ENCODE peak calls at places on chromosomes 7 and 10, in eight cellular contexts. R is tibial artery, Q is uterus, U is psoas muscle, I is OCI-LY7, E is ovary, G is pancreas, H is breast epithelium. T is an unnamed sample.

GRCh38 chr7:107528461-107528860 is 35.3 kb downstream of the COG5 start:
- DNase-seq in R (no peak), H (no peak), U (no peak), E (no peak), Q (no peak), I (no peak), G (no peak), T (no peak)

GRCh38 chr7:80584778-80585177 is 53.7 kb upstream of the CD36 start:
- DNase-seq in G (no peak), U (no peak), R (no peak), H (no peak), Q (no peak), I (no peak), E (no peak), T (no peak)

GRCh38 chr10:90925078-90926029 is 4.5 kb upstream of the ANKRD1 start:
- DNase-seq in R (no peak), U (no peak), E (no peak), H (no peak), Q (no peak), I (no peak), G (no peak), T (no peak)

GRCh38 chr10:77548157-77548556 is 89.5 kb downstream of the KCNMA1 start:
- DNase-seq in U (peak), R (no peak), I (no peak), Q (no peak), E (no peak), H (no peak), G (no peak), T (peak)

GRCh38 chr7:1541431-1542162 is 11.1 kb downstream of the MAFK start:
- DNase-seq in R (peak), Q (no peak), H (no peak), E (no peak), I (no peak), G (no peak), U (no peak), T (no peak)

GRCh38 chr10:117927871-117928270 is 118.9 kb downstream of the RAB11FIP2 start:
- DNase-seq in R (no peak), H (no peak), G (no peak), I (no peak), U (no peak), Q (no peak), E (no peak), T (no peak)

GRCh38 chr10:102347236-102347828 is 48.2 kb upstream of the NFKB2 start:
- DNase-seq in E (no peak), Q (peak), I (peak), H (peak), R (no peak), U (peak), G (peak), T (peak)

GRCh38 chr10:77281719-77282118 is 355.9 kb downstream of the KCNMA1 start:
- DNase-seq in Q (no peak), G (no peak), U (no peak), I (no peak), H (no peak), E (no peak), R (no peak), T (no peak)

GRCh38 chr10:48536916-48537890 is 67.7 kb downstream of the ARHGAP22 start:
- DNase-seq in H (no peak), I (no peak), U (no peak), R (no peak), Q (no peak), G (no peak), E (no peak), T (no peak)

DNA sequence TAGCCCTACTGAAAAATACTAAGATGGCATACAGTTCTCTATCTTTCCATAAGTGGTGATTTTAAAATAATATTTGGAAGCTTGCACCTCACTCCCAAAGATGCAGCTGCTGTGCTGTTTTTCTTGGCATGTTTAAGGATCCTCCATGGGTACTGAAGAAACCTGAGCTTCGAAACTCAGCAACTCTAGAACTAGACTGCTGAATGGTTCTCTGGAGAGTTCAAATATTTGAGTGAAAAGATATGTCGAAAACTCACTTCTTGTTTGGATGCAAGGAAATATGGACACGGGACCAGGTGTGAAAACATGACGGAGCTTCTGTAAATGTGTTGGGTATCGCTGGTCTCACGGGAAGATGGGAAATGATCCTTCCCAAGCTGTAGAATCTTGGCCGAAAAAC is 543.8 kb upstream of the NRP1 start:
- DNase-seq in G (no peak), U (no peak), R (no peak), H (no peak), E (no peak), Q (no peak), I (no peak), T (no peak)
- H3K27ac ChIP-seq in G (no peak), U (no peak), R (no peak), H (no peak), E (no peak), Q (no peak), I (no peak), T (no peak)

DNA sequence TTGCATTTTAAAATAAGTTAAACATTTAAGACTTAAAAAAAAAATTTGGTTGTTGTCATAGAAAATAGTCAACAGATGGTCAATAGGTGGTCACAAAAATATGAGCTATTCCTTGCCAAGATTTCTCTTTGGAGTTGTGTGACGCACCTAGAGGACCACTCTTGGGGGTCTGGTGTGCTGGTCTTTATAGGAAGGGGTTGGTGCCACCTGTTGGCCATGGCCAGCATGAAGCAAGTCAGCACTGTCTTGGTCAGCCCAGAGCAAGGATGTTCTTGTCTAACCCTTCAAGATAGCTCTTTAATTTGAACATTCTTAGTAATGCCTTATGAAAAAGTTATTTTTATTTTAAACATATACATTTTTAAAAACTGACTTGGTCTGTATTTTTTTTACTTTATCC is 267.9 kb upstream of the CNTNAP2 start:
- DNase-seq in H (no peak), E (no peak), I (peak), U (no peak), Q (no peak), G (no peak), R (no peak), T (no peak)
- TF ChIP-seq CTCF in H (no peak), E (no peak), I (peak), U (no peak), Q (no peak), G (no peak), R (no peak), T (peak)

DNA sequence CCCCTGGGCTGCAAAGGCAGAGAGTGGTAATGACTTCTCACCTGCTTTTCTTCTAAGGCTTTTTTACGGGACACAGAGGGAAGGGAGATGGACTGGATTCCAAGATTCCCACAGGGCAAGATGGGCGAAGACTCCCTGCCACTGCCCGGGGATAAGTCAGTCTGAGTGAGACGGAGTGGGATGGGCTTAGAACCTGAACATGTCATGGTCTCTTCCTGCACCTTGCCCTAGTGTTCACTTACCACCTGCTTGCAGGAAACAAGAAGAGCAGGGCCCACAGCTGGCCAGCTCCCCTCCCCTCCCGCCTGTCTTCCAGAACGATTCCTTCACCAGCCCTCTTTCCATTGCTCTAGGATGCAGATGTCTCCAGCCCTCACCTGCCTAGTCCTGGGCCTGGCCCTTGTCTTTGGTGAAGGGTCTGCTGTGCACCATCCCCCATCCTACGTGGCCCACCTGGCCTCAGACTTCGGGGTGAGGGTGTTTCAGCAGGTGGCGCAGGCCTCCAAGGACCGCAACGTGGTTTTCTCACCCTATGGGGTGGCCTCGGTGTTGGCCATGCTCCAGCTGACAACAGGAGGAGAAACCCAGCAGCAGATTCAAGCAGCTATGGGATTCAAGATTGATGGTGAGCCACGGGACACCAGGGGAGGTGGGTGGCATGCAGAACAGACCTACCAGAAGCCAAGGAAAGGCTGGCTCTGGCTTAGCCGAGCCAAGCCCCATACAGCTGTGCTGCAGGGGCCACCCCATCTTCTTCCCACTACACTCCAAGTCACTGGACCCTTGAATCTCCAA is 1.3 kb downstream of the SERPINE1 start:
- DNase-seq in E (no peak), G (no peak), Q (no peak), H (no peak), U (no peak), I (no peak), R (no peak), T (no peak)
- H3K4me3 ChIP-seq in E (no peak), G (no peak), Q (no peak), H (peak), U (peak), I (no peak), R (peak), T (no peak)

DNA sequence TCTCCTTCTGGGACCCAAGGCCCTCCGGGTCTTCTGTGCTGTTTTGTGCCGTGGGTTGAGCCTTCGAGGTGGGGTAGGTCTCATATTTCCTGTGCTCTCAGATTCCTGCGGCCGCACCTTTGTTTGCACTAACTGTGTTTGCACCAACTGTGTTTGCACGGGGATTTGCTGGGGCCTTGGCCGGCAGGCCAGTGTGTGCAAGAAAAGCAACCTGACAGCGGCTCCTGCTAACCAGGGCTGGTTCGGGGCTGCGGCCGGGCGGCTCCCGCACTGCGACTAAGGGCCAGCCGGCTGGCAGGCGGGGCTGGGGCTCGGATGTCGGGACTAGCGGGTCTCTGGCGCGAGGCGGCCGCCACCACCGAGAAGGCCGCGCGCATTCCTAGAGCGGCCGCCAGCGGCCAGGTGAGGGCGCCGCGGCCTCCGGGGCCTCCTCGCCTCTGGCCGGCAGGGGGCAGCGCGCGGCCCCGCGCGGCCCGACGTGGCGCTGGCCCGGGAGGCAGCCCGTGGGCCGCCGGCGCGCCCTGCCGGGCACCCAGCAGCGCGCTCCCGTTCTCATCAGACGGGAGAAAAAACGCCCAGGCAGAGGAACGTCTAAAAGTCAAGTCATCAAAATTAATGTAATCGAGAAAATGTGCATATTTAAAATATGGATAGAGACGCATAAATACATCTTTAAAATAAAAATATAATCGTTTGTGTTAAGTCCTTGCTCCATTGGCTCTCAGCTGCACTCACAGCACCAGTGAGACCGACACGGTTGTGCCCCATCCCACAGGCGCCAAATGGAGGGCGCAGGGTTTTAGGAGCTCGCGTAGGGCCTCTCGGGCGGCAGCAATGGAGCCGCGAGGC is 38.6 kb downstream of the ZNF777 start:
- DNase-seq in U (peak), H (no peak), E (peak), Q (peak), G (peak), I (peak), R (no peak), T (no peak)
- H3K27ac ChIP-seq in U (no peak), H (peak), E (peak), Q (no peak), G (peak), I (no peak), R (no peak), T (no peak)

GRCh38 chr7:13309535-13309934 is 622.1 kb downstream of the ARL4A start:
- DNase-seq in U (no peak), G (no peak), H (no peak), R (no peak), I (no peak), E (no peak), Q (no peak), T (no peak)
- TF ChIP-seq CTCF in U (no peak), G (no peak), H (no peak), R (no peak), I (no peak), E (no peak), Q (no peak), T (no peak)